ENCODE peak calls at places on chromosomes 11 and 22, in four cellular contexts. P is stimulated activated naive B cell treated with anti-CD40 and anti-IgM and Interleukin-4, amounts not matched to agents 10 μg/mL and 1 μg/mL and 100 μg/mL, for 72 hours; K is ecto neural progenitor cell; H is skeletal muscle cell. U is an unnamed sample.
A peak's percentile ranks its signal among the peaks of the same experiment; 100 is the strongest.

GRCh38 chr22:32636884-32637283 is 162.3 kb downstream of the FBXO7 start:
- DNase-seq in P (no peak), K (no peak), H (no peak), U (no peak)

GRCh38 chr11:134469627-134470026 is 57.6 kb upstream of the B3GAT1 start:
- DNase-seq in P (no peak), K (no peak), H (no peak), U (no peak)

GRCh38 chr11:39724404-39724803 is 1735.0 kb downstream of the LRRC4C start:
- DNase-seq in P (no peak), K (no peak), H (no peak), U (no peak)

GRCh38 chr22:47139790-47140119 is 377.3 kb downstream of the TBC1D22A start:
- DNase-seq in P (no peak), K (no peak), H (no peak), U (no peak)

GRCh38 chr11:128835741-128836410 is 31.2 kb downstream of the KCNJ1 start:
- DNase-seq in P (no peak), K (no peak), H (no peak), U (no peak)

GRCh38 chr22:29308791-29309262 is 2.4 kb downstream of the GAS2L1 start:
- DNase-seq in P (no peak), K (no peak), H (no peak), U (no peak)

GRCh38 chr22:20019661-20020532 is 1.0 kb upstream of the TANGO2 start:
- DNase-seq in P (no peak), K (no peak), H (no peak), U (no peak)

GRCh38 chr11:115652501-115652900 is 148.3 kb upstream of the CADM1 start:
- DNase-seq in P (no peak), K (no peak), H (no peak), U (no peak)

GRCh38 chr22:35589071-35589735 is 27.9 kb downstream of the MB start:
- DNase-seq in P (no peak), K (no peak), H (peak; percentile 16), U (peak; percentile 59)

GRCh38 chr22:42632096-42632495 is 8.3 kb downstream of the ATP5MGL start:
- DNase-seq in P (no peak), K (peak; percentile 59), H (no peak), U (no peak)

U was measured in fibroblast of the conjunctiva.